ENCODE peak calls at places on chromosomes 6 and 20, in four cellular contexts. One of them, this sample, is unnamed.

GRCh38 chr6:27809939-27810767 is 102.0 kb downstream of the OR2B2 start:
- DNase-seq in K562: peak; percentile 77
- DNase-seq in HL-60: peak; percentile 93
- DNase-seq in GM12878: peak; percentile 98
- DNase-seq in this sample: peak; percentile 40

GRCh38 chr6:31620586-31621319 is at the start of gene PRRC2A:
- DNase-seq in K562: peak; percentile 97
- DNase-seq in HL-60: peak; percentile 76
- DNase-seq in GM12878: no peak
- DNase-seq in this sample: peak; percentile 75

GRCh38 chr20:6524305-6524704 is 243.2 kb upstream of the BMP2 start:
- DNase-seq in K562: no peak
- DNase-seq in HL-60: no peak
- DNase-seq in GM12878: no peak
- DNase-seq in this sample: no peak

GRCh38 chr20:40953856-40954255 is 74.8 kb upstream of the TOP1 start:
- DNase-seq in K562: no peak
- DNase-seq in HL-60: no peak
- DNase-seq in GM12878: no peak
- DNase-seq in this sample: no peak

GRCh38 chr20:52746768-52747167 is 225.4 kb upstream of the TSHZ2 start:
- DNase-seq in K562: no peak
- DNase-seq in HL-60: no peak
- DNase-seq in GM12878: no peak
- DNase-seq in this sample: no peak

GRCh38 chr20:32432277-32432676 is 74.1 kb downstream of the ASXL1 start:
- DNase-seq in K562: no peak
- DNase-seq in HL-60: no peak
- DNase-seq in GM12878: no peak
- DNase-seq in this sample: no peak

GRCh38 chr20:51446656-51447055 is 95.9 kb downstream of the NFATC2 start:
- DNase-seq in K562: peak; percentile 55
- DNase-seq in HL-60: no peak
- DNase-seq in GM12878: no peak
- DNase-seq in this sample: no peak

GRCh38 chr6:14381225-14381887 is 263.8 kb downstream of the CD83 start:
- DNase-seq in K562: no peak
- DNase-seq in HL-60: no peak
- DNase-seq in GM12878: no peak
- DNase-seq in this sample: no peak

GRCh38 chr20:33789109-33789857 is 21.9 kb upstream of the CHMP4B start:
- DNase-seq in K562: no peak
- DNase-seq in HL-60: peak; percentile 9
- DNase-seq in GM12878: no peak
- DNase-seq in this sample: no peak

GRCh38 chr20:37131486-37131885 is 35.7 kb upstream of the RBL1 start:
- DNase-seq in K562: no peak
- DNase-seq in HL-60: no peak
- DNase-seq in GM12878: no peak
- DNase-seq in this sample: no peak

GRCh38 chr20:11379257-11380011 is 538.3 kb upstream of the BTBD3 start:
- DNase-seq in K562: no peak
- DNase-seq in HL-60: peak; percentile 94
- DNase-seq in GM12878: no peak
- DNase-seq in this sample: no peak

GRCh38 chr6:32109114-32109764 is at the start of gene TNXB:
- DNase-seq in K562: peak; percentile 85
- DNase-seq in HL-60: no peak
- DNase-seq in GM12878: no peak
- DNase-seq in this sample: no peak

GRCh38 chr6:42758756-42759430 is 13.0 kb upstream of the TBCC start:
- DNase-seq in K562: no peak
- DNase-seq in HL-60: no peak
- DNase-seq in GM12878: no peak
- DNase-seq in this sample: no peak

GRCh38 chr6:93523365-93523764 is 104.0 kb upstream of the EPHA7 start:
- DNase-seq in K562: no peak
- DNase-seq in HL-60: no peak
- DNase-seq in GM12878: no peak
- DNase-seq in this sample: no peak

GRCh38 chr20:60035-60918 is 27.2 kb upstream of the DEFB125 start:
- DNase-seq in K562: no peak
- DNase-seq in HL-60: no peak
- DNase-seq in GM12878: no peak
- DNase-seq in this sample: no peak

GRCh38 chr6:117531346-117531745 is 48.9 kb downstream of the DCBLD1 start:
- DNase-seq in K562: no peak
- DNase-seq in HL-60: no peak
- DNase-seq in GM12878: no peak
- DNase-seq in this sample: no peak

GRCh38 chr6:154071711-154072110 is 32.7 kb downstream of the OPRM1 start:
- DNase-seq in K562: no peak
- DNase-seq in HL-60: no peak
- DNase-seq in GM12878: no peak
- DNase-seq in this sample: no peak

GRCh38 chr6:150302801-150303138 is 66.0 kb upstream of the IYD start:
- DNase-seq in K562: no peak
- DNase-seq in HL-60: no peak
- DNase-seq in GM12878: no peak
- DNase-seq in this sample: no peak

GRCh38 chr6:41037107-41037900 is 1.7 kb downstream of the UNC5CL start:
- DNase-seq in K562: no peak
- DNase-seq in HL-60: no peak
- DNase-seq in GM12878: no peak
- DNase-seq in this sample: no peak

GRCh38 chr6:43077981-43078411 is 1.9 kb downstream of the PTK7 start:
- DNase-seq in K562: no peak
- DNase-seq in HL-60: no peak
- DNase-seq in GM12878: no peak
- DNase-seq in this sample: no peak

GRCh38 chr6:3885262-3886036 is 36.3 kb downstream of the FAM50B start:
- DNase-seq in K562: peak; percentile 26
- DNase-seq in HL-60: no peak
- DNase-seq in GM12878: no peak
- DNase-seq in this sample: no peak

GRCh38 chr6:44708208-44708607 is 320.7 kb downstream of the CDC5L start:
- DNase-seq in K562: no peak
- DNase-seq in HL-60: no peak
- DNase-seq in GM12878: no peak
- DNase-seq in this sample: no peak

GRCh38 chr20:32442630-32443029 is 84.5 kb downstream of the ASXL1 start:
- DNase-seq in K562: no peak
- DNase-seq in HL-60: no peak
- DNase-seq in GM12878: no peak
- DNase-seq in this sample: no peak

GRCh38 chr20:46099491-46100287 is 9.9 kb upstream of the NCOA5 start:
- DNase-seq in K562: no peak
- DNase-seq in HL-60: no peak
- DNase-seq in GM12878: no peak
- DNase-seq in this sample: no peak

GRCh38 chr6:41560440-41561192 is 14.4 kb downstream of the FOXP4 start:
- DNase-seq in K562: no peak
- DNase-seq in HL-60: peak; percentile 89
- DNase-seq in GM12878: no peak
- DNase-seq in this sample: peak; percentile 89

GRCh38 chr6:142842423-142843261 is 102.3 kb downstream of the HIVEP2 start:
- DNase-seq in K562: no peak
- DNase-seq in HL-60: no peak
- DNase-seq in GM12878: peak; percentile 97
- DNase-seq in this sample: no peak

GRCh38 chr6:96186094-96186493 is 170.3 kb downstream of the FUT9 start:
- DNase-seq in K562: no peak
- DNase-seq in HL-60: no peak
- DNase-seq in GM12878: no peak
- DNase-seq in this sample: no peak

GRCh38 chr6:44052419-44053011 is 74.7 kb downstream of the MRPL14 start:
- DNase-seq in K562: peak; percentile 80
- DNase-seq in HL-60: peak; percentile 81
- DNase-seq in GM12878: no peak
- DNase-seq in this sample: no peak

GRCh38 chr6:38603492-38603891 is 36.2 kb downstream of the BTBD9 start:
- DNase-seq in K562: no peak
- DNase-seq in HL-60: no peak
- DNase-seq in GM12878: no peak
- DNase-seq in this sample: no peak

GRCh38 chr6:151494235-151494950 is 576 bp downstream of the CCDC170 start:
- DNase-seq in K562: no peak
- DNase-seq in HL-60: no peak
- DNase-seq in GM12878: no peak
- DNase-seq in this sample: no peak

GRCh38 chr20:63756648-63756991 is 17.0 kb downstream of the SLC2A4RG start:
- DNase-seq in K562: no peak
- DNase-seq in HL-60: peak; percentile 25
- DNase-seq in GM12878: no peak
- DNase-seq in this sample: no peak

GRCh38 chr20:20454850-20455627 is 87.1 kb downstream of the INSM1 start:
- DNase-seq in K562: no peak
- DNase-seq in HL-60: no peak
- DNase-seq in GM12878: no peak
- DNase-seq in this sample: no peak

GRCh38 chr6:127471379-127472255 is 12.4 kb upstream of the KIAA0408 start:
- DNase-seq in K562: no peak
- DNase-seq in HL-60: no peak
- DNase-seq in GM12878: no peak
- DNase-seq in this sample: no peak

GRCh38 chr6:112595841-112596240 is 248.7 kb downstream of the RFPL4B start:
- DNase-seq in K562: no peak
- DNase-seq in HL-60: no peak
- DNase-seq in GM12878: no peak
- DNase-seq in this sample: no peak
- TF ChIP-seq POLR2AphosphoS5 in K562: no peak
- TF ChIP-seq POLR2AphosphoS5 in HL-60: no peak
- TF ChIP-seq POLR2AphosphoS5 in GM12878: no peak
- TF ChIP-seq POLR2AphosphoS5 in this sample: no peak

GRCh38 chr6:6752129-6752528 is 163.6 kb downstream of the LY86 start:
- DNase-seq in K562: no peak
- DNase-seq in HL-60: no peak
- DNase-seq in GM12878: no peak
- DNase-seq in this sample: no peak
- TF ChIP-seq SPI1 in K562: no peak
- TF ChIP-seq SPI1 in HL-60: no peak
- TF ChIP-seq SPI1 in GM12878: no peak
- TF ChIP-seq SPI1 in this sample: no peak

GRCh38 chr20:25538838-25539665 is 46.3 kb downstream of the NINL start:
- DNase-seq in K562: no peak
- DNase-seq in HL-60: no peak
- DNase-seq in GM12878: no peak
- DNase-seq in this sample: no peak
- TF ChIP-seq POLR2AphosphoS5 in K562: no peak
- TF ChIP-seq POLR2AphosphoS5 in HL-60: no peak
- TF ChIP-seq POLR2AphosphoS5 in GM12878: no peak
- TF ChIP-seq POLR2AphosphoS5 in this sample: no peak

DNA sequence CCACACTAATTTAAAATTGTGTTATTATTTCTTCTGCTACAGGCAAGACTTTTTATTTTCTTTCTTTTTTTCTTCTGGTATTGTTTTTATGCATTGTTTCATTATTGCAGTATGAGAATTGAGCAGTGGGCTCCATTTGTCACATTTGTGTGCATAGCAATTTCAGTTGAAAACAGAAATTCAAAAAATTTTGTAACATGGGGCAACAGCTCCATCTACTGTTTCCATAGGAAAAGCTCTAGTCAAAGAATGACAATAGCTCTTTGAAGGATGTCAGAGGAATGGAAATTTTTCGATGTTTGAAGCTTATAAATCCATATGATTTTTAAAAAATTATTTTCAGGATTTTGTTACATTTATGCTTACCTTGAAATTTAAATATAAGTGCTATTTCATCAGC is 194.7 kb downstream of the COL9A1 start:
- DNase-seq in K562: peak; percentile 34
- DNase-seq in HL-60: no peak
- DNase-seq in GM12878: peak; percentile 21
- DNase-seq in this sample: peak; percentile 7
- TF ChIP-seq SPI1 in K562: no peak
- TF ChIP-seq SPI1 in HL-60: no peak
- TF ChIP-seq SPI1 in GM12878: no peak
- TF ChIP-seq SPI1 in this sample: no peak

GRCh38 chr6:123189805-123190204 is 193.8 kb downstream of the CLVS2 start:
- DNase-seq in K562: no peak
- DNase-seq in HL-60: no peak
- DNase-seq in GM12878: no peak
- DNase-seq in this sample: no peak
- TF ChIP-seq POLR2AphosphoS5 in K562: no peak
- TF ChIP-seq POLR2AphosphoS5 in HL-60: no peak
- TF ChIP-seq POLR2AphosphoS5 in GM12878: no peak
- TF ChIP-seq POLR2AphosphoS5 in this sample: no peak

GRCh38 chr6:7086488-7086887 is 21.3 kb upstream of the RREB1 start:
- DNase-seq in K562: no peak
- DNase-seq in HL-60: peak; percentile 71
- DNase-seq in GM12878: peak; percentile 66
- DNase-seq in this sample: peak; percentile 26
- TF ChIP-seq SPI1 in K562: no peak
- TF ChIP-seq SPI1 in HL-60: no peak
- TF ChIP-seq SPI1 in GM12878: no peak
- TF ChIP-seq SPI1 in this sample: peak; percentile 16

DNA sequence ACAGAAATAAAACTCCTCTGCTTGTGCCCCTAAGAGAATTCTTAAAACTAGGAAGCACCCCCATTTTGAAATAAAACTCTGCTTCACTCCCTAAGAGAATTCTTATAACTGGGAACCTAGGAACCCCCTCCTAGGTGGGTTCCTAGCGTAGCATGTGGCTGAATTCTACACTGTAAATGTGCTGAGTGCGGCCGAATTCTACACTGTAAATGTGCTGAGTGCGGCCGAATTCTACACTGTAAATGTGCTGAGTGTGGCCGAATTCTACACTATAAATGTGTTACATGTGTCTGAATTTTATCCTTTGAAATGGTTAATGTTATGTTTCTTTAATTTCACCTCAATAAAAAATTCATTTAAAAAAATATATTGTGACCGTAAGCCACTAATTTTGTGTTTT is 79.3 kb downstream of the PSMB1 start:
- DNase-seq in K562: no peak
- DNase-seq in HL-60: no peak
- DNase-seq in GM12878: no peak
- DNase-seq in this sample: no peak
- TF ChIP-seq POLR2AphosphoS5 in K562: no peak
- TF ChIP-seq POLR2AphosphoS5 in HL-60: no peak
- TF ChIP-seq POLR2AphosphoS5 in GM12878: no peak
- TF ChIP-seq POLR2AphosphoS5 in this sample: no peak

GRCh38 chr6:169381988-169382387 is 128.3 kb upstream of the THBS2 start:
- DNase-seq in K562: no peak
- DNase-seq in HL-60: no peak
- DNase-seq in GM12878: no peak
- DNase-seq in this sample: no peak
- TF ChIP-seq SPI1 in K562: no peak
- TF ChIP-seq SPI1 in HL-60: no peak
- TF ChIP-seq SPI1 in GM12878: no peak
- TF ChIP-seq SPI1 in this sample: no peak

GRCh38 chr6:137927777-137928218 is 60.7 kb downstream of the TNFAIP3 start:
- DNase-seq in K562: no peak
- DNase-seq in HL-60: peak; percentile 85
- DNase-seq in GM12878: peak; percentile 99
- DNase-seq in this sample: no peak
- TF ChIP-seq POLR2AphosphoS5 in K562: no peak
- TF ChIP-seq POLR2AphosphoS5 in HL-60: peak; percentile 57
- TF ChIP-seq POLR2AphosphoS5 in GM12878: peak; percentile 91
- TF ChIP-seq POLR2AphosphoS5 in this sample: peak; percentile 81

This sample was measured in GM12891.